ENCODE peak calls at places on chromosome 3, in eight cellular contexts. F is ACHN; Y is NCI-H1417 treated with DMSO at 0.1 percent for 48 hours; S is transverse colon; I is activated CD8-positive, alpha-beta memory T cell treated with anti-CD3 and anti-CD28 coated beads, Interleukin-2, amount 50 U/mL, for 4 hours; M is neuronal stem cell; R is Peyer's patch; J is T-helper 1 cell. L is an unnamed sample.

GRCh38 chr3:149879872-149880271 is 66.9 kb downstream of the RNF13 start:
- DNase-seq in M (peak; percentile 27), Y (no peak), J (no peak), I (peak; percentile 20), R (peak; percentile 68), S (peak; percentile 39), F (peak; percentile 14), L (peak; percentile 63)

GRCh38 chr3:124558898-124559649 is 171.2 kb upstream of the UMPS start:
- DNase-seq in R (peak; percentile 86), Y (no peak), M (no peak), F (peak; percentile 82), J (no peak), I (no peak), S (peak; percentile 79), L (peak; percentile 86)

GRCh38 chr3:193982258-193982659 is 153.7 kb upstream of the HES1 start:
- DNase-seq in F (no peak), Y (no peak), M (no peak), R (peak; percentile 74), I (no peak), S (peak; percentile 89), J (no peak), L (peak; percentile 18)

GRCh38 chr3:38992117-38992779 is 59.5 kb downstream of the SCN11A start:
- DNase-seq in F (peak; percentile 39), J (no peak), R (no peak), M (no peak), S (no peak), I (no peak), Y (no peak), L (peak; percentile 45)

GRCh38 chr3:54772046-54772445 is 155.8 kb downstream of the LRTM1 start:
- DNase-seq in S (no peak), Y (no peak), F (no peak), R (no peak), J (no peak), I (no peak), M (no peak), L (no peak)

GRCh38 chr3:112002458-112002971 is 3.8 kb downstream of the TAGLN3 start:
- DNase-seq in M (no peak), I (peak; percentile 67), Y (no peak), J (no peak), S (no peak), F (no peak), R (no peak), L (no peak)

GRCh38 chr3:64254443-64254842 is 29.2 kb upstream of the PRICKLE2 start:
- DNase-seq in I (no peak), S (no peak), Y (no peak), M (no peak), F (no peak), J (no peak), R (no peak), L (no peak)

GRCh38 chr3:34206996-34207395 is 408.6 kb downstream of the PDCD6IP start:
- DNase-seq in F (no peak), S (no peak), I (no peak), R (no peak), M (peak; percentile 11), J (no peak), Y (no peak), L (peak; percentile 24)

GRCh38 chr3:184656991-184657669 is 54.7 kb downstream of the MAGEF1 start:
- DNase-seq in M (no peak), I (no peak), J (no peak), Y (no peak), R (no peak), F (no peak), S (no peak), L (no peak)

GRCh38 chr3:21237638-21238037 is 513.4 kb downstream of the ZNF385D start:
- DNase-seq in I (no peak), J (no peak), Y (no peak), M (no peak), S (no peak), F (no peak), R (no peak), L (no peak)

GRCh38 chr3:17175187-17175839 is 290.6 kb downstream of the PLCL2 start:
- DNase-seq in F (peak; percentile 6), J (no peak), I (no peak), S (no peak), M (no peak), R (no peak), Y (no peak), L (peak; percentile 81)